ENCODE peak calls at places on chromosome 7, in eight cellular contexts. O is A549; D is HCT116; R is substantia nigra; V is esophagus muscularis mucosa; B is iPS DF 6.9; A is aorta; T is CD4-positive, alpha-beta T cell. S is an unnamed sample.

GRCh38 chr7:7519528-7519927 is 16.1 kb downstream of the COL28A1 start:
- DNase-seq in O (no peak), D (no peak), R (no peak), V (no peak), B (no peak), A (no peak), T (no peak), S (no peak)

GRCh38 chr7:91784469-91784868 is 96.0 kb downstream of the MTERF1 start:
- DNase-seq in O (peak), D (peak), R (no peak), V (no peak), B (no peak), A (no peak), T (no peak), S (no peak)

GRCh38 chr7:139679731-139680594 is 97.8 kb downstream of the HIPK2 start:
- DNase-seq in O (peak), D (no peak), R (no peak), V (no peak), B (no peak), A (no peak), T (no peak), S (no peak)

GRCh38 chr7:84248267-84248666 is 53.7 kb upstream of the SEMA3A start:
- DNase-seq in O (no peak), D (no peak), R (no peak), V (no peak), B (no peak), A (peak), T (no peak), S (no peak)

GRCh38 chr7:50393076-50393475 is 57.1 kb downstream of the FIGNL1 start:
- DNase-seq in O (no peak), D (no peak), R (no peak), V (no peak), B (no peak), A (no peak), T (no peak), S (no peak)

GRCh38 chr7:922334-923107 is 32.0 kb downstream of the ADAP1 start:
- DNase-seq in O (no peak), D (no peak), R (no peak), V (no peak), B (no peak), A (peak), T (no peak), S (no peak)

GRCh38 chr7:54782829-54783228 is 23.8 kb upstream of the SEC61G start:
- DNase-seq in O (no peak), D (no peak), R (no peak), V (peak), B (no peak), A (no peak), T (no peak), S (no peak)

GRCh38 chr7:131581241-131582157 is 25.1 kb upstream of the PODXL start:
- DNase-seq in O (no peak), D (no peak), R (no peak), V (no peak), B (no peak), A (peak), T (no peak), S (no peak)

GRCh38 chr7:67311901-67312300 is 315.3 kb downstream of the TYW1 start:
- DNase-seq in O (no peak), D (no peak), R (no peak), V (no peak), B (no peak), A (no peak), T (no peak), S (no peak)

GRCh38 chr7:83936056-83936703 is 258.4 kb downstream of the SEMA3A start:
- DNase-seq in O (peak), D (peak), R (no peak), V (no peak), B (peak), A (peak), T (peak), S (no peak)

GRCh38 chr7:151814400-151814914 is 62.5 kb downstream of the PRKAG2 start:
- DNase-seq in O (no peak), D (no peak), R (no peak), V (no peak), B (peak), A (no peak), T (no peak), S (no peak)

GRCh38 chr7:1671876-1672451 is 1.9 kb downstream of the ELFN1 start:
- DNase-seq in O (no peak), D (no peak), R (no peak), V (no peak), B (no peak), A (peak), T (no peak), S (no peak)

GRCh38 chr7:135994466-135995205 is 17.5 kb upstream of the MTPN start:
- DNase-seq in O (no peak), D (no peak), R (no peak), V (no peak), B (no peak), A (no peak), T (no peak), S (no peak)

GRCh38 chr7:114088541-114088940 is 169.7 kb upstream of the PPP1R3A start:
- DNase-seq in O (no peak), D (no peak), R (no peak), V (no peak), B (no peak), A (no peak), T (no peak), S (no peak)

GRCh38 chr7:55249332-55249731 is 115.8 kb upstream of the LANCL2 start:
- DNase-seq in O (no peak), D (no peak), R (no peak), V (peak), B (no peak), A (no peak), T (no peak), S (no peak)

GRCh38 chr7:113298501-113298900 is 180.1 kb upstream of the SMIM30 start:
- DNase-seq in O (no peak), D (no peak), R (no peak), V (no peak), B (no peak), A (no peak), T (no peak), S (no peak)

GRCh38 chr7:82204694-82205093 is 238.9 kb downstream of the CACNA2D1 start:
- DNase-seq in O (no peak), D (no peak), R (no peak), V (no peak), B (no peak), A (peak), T (no peak), S (no peak)

GRCh38 chr7:1747004-1747801 is 77.1 kb downstream of the ELFN1 start:
- DNase-seq in O (no peak), D (no peak), R (no peak), V (no peak), B (no peak), A (peak), T (no peak), S (no peak)

GRCh38 chr7:158959954-158960353 is 103.6 kb downstream of the DYNC2I1 start:
- DNase-seq in O (no peak), D (no peak), R (no peak), V (no peak), B (no peak), A (no peak), T (no peak), S (no peak)

GRCh38 chr7:150341263-150342118 is at the start of gene RARRES2:
- DNase-seq in O (no peak), D (no peak), R (no peak), V (no peak), B (no peak), A (peak), T (no peak), S (no peak)

GRCh38 chr7:93690021-93690420 is 115.5 kb upstream of the CALCR start:
- DNase-seq in O (no peak), D (no peak), R (no peak), V (no peak), B (no peak), A (no peak), T (no peak), S (no peak)

GRCh38 chr7:5421626-5422323 is 1.9 kb downstream of the TNRC18 start:
- DNase-seq in O (peak), D (no peak), R (no peak), V (no peak), B (no peak), A (peak), T (no peak), S (no peak)

GRCh38 chr7:4831723-4832495 is 29.9 kb downstream of the PAPOLB start:
- DNase-seq in O (no peak), D (no peak), R (no peak), V (no peak), B (no peak), A (no peak), T (no peak), S (no peak)

GRCh38 chr7:143391462-143392404 is 10.6 kb downstream of the ZYX start:
- DNase-seq in O (no peak), D (no peak), R (no peak), V (no peak), B (no peak), A (peak), T (no peak), S (no peak)

GRCh38 chr7:75042831-75043703 is 30.5 kb downstream of the RCC1L start:
- DNase-seq in O (no peak), D (no peak), R (no peak), V (no peak), B (no peak), A (no peak), T (no peak), S (no peak)

GRCh38 chr7:92916751-92917369 is 80.5 kb upstream of the CDK6 start:
- DNase-seq in O (no peak), D (peak), R (no peak), V (no peak), B (no peak), A (no peak), T (no peak), S (no peak)

GRCh38 chr7:101792051-101792651 is 25.3 kb upstream of the CUX1 start:
- DNase-seq in O (no peak), D (no peak), R (no peak), V (no peak), B (no peak), A (no peak), T (no peak), S (no peak)

GRCh38 chr7:108079291-108080057 is 50.7 kb downstream of the LAMB4 start:
- DNase-seq in O (no peak), D (no peak), R (no peak), V (no peak), B (no peak), A (no peak), T (no peak), S (no peak)

GRCh38 chr7:147088916-147089315 is 972.3 kb downstream of the CNTNAP2 start:
- DNase-seq in O (no peak), D (no peak), R (no peak), V (no peak), B (no peak), A (no peak), T (no peak), S (no peak)

GRCh38 chr7:150665075-150665794 is 20.3 kb upstream of the GIMAP2 start:
- DNase-seq in O (no peak), D (no peak), R (no peak), V (no peak), B (no peak), A (no peak), T (no peak), S (no peak)

GRCh38 chr7:87038993-87039716 is 20.3 kb downstream of the ELAPOR2 start:
- DNase-seq in O (no peak), D (no peak), R (no peak), V (no peak), B (no peak), A (no peak), T (no peak), S (no peak)

GRCh38 chr7:97270280-97270679 is 152.8 kb downstream of the SDHAF3 start:
- DNase-seq in O (no peak), D (no peak), R (no peak), V (no peak), B (no peak), A (no peak), T (no peak), S (no peak)
- H3K27ac ChIP-seq in O (no peak), D (no peak), R (no peak), V (no peak), B (no peak), A (no peak), T (no peak), S (no peak)

GRCh38 chr7:43834463-43835251 is 34.7 kb downstream of the MRPS24 start:
- DNase-seq in O (no peak), D (no peak), R (no peak), V (no peak), B (no peak), A (no peak), T (no peak), S (no peak)
- H3K27ac ChIP-seq in O (peak), D (no peak), R (no peak), V (no peak), B (no peak), A (no peak), T (no peak), S (no peak)

GRCh38 chr7:18421297-18422004 is 74.1 kb upstream of the HDAC9 start:
- DNase-seq in O (no peak), D (no peak), R (no peak), V (no peak), B (no peak), A (no peak), T (no peak), S (no peak)

GRCh38 chr7:18425227-18425626 is 70.3 kb upstream of the HDAC9 start:
- DNase-seq in O (no peak), D (no peak), R (no peak), V (no peak), B (no peak), A (no peak), T (no peak), S (peak)

GRCh38 chr7:18416988-18417387 is 78.6 kb upstream of the HDAC9 start:
- DNase-seq in O (no peak), D (no peak), R (no peak), V (no peak), B (no peak), A (no peak), T (no peak), S (no peak)

GRCh38 chr7:18420176-18420575 is 75.4 kb upstream of the HDAC9 start:
- DNase-seq in O (no peak), D (no peak), R (no peak), V (no peak), B (no peak), A (no peak), T (no peak), S (no peak)

GRCh38 chr7:18420758-18421157 is 74.8 kb upstream of the HDAC9 start:
- DNase-seq in O (no peak), D (no peak), R (no peak), V (no peak), B (no peak), A (no peak), T (no peak), S (no peak)
- H3K27ac ChIP-seq in O (no peak), D (no peak), R (no peak), V (no peak), B (no peak), A (no peak), T (no peak), S (no peak)

DNA sequence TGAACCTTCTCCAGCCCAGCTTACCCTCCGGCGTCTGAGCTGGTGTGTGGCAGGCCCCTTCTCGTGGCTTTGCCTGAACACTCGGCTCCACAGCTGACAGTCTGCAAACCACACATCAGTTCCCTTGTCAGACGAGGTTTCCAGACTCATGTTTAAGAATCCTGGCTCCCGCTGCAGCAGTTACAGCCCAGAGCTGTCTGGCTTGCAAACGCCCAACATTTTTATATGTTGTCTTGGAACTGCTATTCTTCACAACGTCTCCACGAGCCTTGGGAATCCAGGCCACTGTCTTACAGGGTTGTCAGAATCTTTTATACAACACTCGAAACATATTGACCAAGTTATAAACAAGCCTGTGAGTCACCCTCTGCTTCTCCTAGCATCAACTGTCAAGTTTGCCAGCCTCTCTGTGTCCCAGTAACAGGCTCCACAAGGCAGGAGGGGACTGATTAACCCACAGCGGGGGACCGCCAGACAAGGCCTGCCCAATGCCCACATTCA is 68.1 kb downstream of the TNS3 start:
- DNase-seq in O (no peak), D (no peak), R (no peak), V (no peak), B (no peak), A (no peak), T (no peak), S (no peak)
- H3K27ac ChIP-seq in O (peak), D (no peak), R (no peak), V (peak), B (no peak), A (peak), T (no peak), S (peak)

GRCh38 chr7:122311719-122312118 is 7.2 kb upstream of the FEZF1 start:
- DNase-seq in O (no peak), D (no peak), R (no peak), V (no peak), B (no peak), A (no peak), T (no peak), S (no peak)

GRCh38 chr7:122307228-122307619 is 2.7 kb upstream of the FEZF1 start:
- DNase-seq in O (no peak), D (no peak), R (no peak), V (no peak), B (no peak), A (no peak), T (no peak), S (no peak)

GRCh38 chr7:122311280-122311679 is 6.7 kb upstream of the FEZF1 start:
- DNase-seq in O (no peak), D (no peak), R (no peak), V (no peak), B (no peak), A (no peak), T (no peak), S (no peak)

GRCh38 chr7:122312789-122313188 is 8.2 kb upstream of the FEZF1 start:
- DNase-seq in O (no peak), D (no peak), R (no peak), V (no peak), B (no peak), A (no peak), T (no peak), S (no peak)

DNA sequence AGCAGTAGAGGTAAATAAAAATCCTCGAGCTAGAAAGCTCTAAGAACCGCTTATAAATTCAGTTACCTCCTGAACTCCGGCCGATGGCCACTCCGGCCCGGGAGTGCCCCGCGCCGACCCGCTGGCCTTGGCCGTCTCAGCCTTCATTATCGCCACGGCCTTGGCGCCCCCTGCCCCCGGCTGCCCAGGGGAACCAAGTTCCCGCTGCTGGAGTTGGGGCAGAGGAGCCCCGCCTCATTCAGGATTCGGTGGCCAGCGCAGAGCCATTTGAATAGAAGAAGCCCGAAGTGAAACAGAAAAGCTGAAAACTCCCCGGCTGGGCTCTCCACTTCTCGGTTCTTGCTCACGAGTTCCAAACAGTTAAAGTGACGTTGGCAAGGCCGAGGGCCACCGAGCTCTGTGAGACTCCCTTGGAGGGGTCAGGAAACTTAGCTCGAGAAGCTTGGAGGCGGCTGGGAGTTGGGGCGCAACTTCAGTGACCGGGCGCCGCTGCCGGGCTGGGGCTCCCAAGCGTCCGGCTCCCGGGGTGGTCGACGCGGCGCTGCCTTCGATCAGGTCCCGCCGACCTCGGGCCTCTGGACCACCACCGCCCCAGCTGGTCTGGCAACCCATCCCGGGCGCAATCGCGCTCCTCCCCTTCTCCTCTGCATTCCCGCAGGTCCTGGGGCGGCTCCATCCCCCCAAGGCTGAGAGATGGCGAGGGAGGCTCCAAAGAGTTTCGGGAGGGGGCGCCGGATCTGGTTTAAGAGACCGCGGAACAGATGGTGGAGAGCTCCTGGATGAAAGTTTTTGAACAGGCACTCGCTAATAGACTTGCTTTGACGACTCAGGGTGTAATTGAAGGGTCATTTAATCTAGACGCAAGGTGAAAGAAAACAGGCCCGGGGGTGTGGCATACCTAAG is 5.8 kb upstream of the FEZF1 start:
- DNase-seq in O (no peak), D (no peak), R (no peak), V (no peak), B (no peak), A (peak), T (no peak), S (no peak)
- H3K27ac ChIP-seq in O (no peak), D (no peak), R (no peak), V (no peak), B (no peak), A (no peak), T (no peak), S (peak)

DNA sequence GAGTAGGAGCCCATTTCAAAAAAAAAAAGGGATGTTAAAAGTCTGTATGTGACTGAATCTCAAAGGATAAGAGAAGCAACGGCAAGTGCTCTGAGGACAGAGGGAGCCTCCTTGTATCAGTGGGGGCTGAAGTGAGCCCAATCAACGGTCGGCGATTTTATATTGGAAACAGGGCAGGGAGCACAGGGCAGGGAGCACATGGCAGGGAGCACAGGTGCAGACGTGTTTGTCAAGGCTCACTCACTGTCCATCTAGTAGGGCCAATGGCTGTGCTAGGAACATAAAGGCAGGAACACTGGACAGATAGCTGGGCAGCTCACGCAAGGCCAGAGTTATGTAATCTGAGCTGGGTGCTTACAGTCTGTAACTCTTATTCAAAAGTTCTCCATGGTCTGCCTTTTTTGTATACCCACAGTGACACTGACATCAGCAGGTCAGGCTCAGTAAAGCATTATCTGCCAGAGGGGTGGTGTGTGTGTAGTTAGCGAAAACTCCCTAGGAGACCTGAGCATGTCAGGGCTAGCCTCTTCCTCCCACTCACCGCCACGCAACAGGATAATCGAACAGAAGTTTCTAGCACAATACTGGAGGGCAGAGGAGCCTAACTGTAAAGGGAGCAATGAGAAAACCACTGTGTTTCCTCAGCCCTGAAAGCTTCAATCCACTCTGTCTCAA is 15.4 kb downstream of the AKR1B1 start:
- DNase-seq in O (no peak), D (no peak), R (no peak), V (no peak), B (no peak), A (no peak), T (no peak), S (no peak)
- H3K27ac ChIP-seq in O (peak), D (no peak), R (peak), V (no peak), B (no peak), A (no peak), T (no peak), S (peak)

DNA sequence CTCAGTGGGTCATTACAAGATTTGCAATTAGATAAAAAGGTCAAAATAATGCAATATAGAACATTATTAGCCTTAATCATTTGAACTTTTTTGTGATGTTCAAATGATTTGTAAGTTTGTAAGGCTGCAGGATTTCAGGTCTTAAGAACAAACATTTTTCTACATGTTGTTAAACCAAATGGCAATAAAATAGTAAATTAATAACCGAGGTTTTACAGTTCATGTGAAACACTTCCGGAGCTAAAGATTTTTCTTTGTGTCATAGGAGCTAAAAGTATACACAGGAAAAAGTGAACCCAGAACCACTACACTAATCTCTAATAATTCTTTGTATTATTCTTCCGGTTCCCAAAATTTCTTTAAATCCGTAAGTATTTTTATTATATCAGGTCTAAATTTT is 16.1 kb upstream of the SCIN start:
- DNase-seq in O (no peak), D (no peak), R (no peak), V (no peak), B (no peak), A (no peak), T (no peak), S (no peak)
- H3K27ac ChIP-seq in O (no peak), D (no peak), R (no peak), V (no peak), B (no peak), A (no peak), T (no peak), S (no peak)

GRCh38 chr7:47152307-47152706 is 429.6 kb downstream of the TNS3 start:
- DNase-seq in O (no peak), D (no peak), R (no peak), V (no peak), B (no peak), A (no peak), T (no peak), S (no peak)
- H3K27ac ChIP-seq in O (peak), D (no peak), R (no peak), V (no peak), B (no peak), A (no peak), T (no peak), S (no peak)